ENCODE peak calls at places on chromosomes 5 and 9, in five cellular contexts. Z is H9, U is neuronal stem cell, X is mesenchymal stem cell, M is trophoblast cell. P is an unnamed sample.

GRCh38 chr9:37399336-37399735 is 23.2 kb upstream of the GRHPR start:
- DNase-seq in Z (no peak), U (no peak), X (no peak), M (no peak), P (no peak)

GRCh38 chr5:10192309-10192708 is 57.4 kb downstream of the ATPSCKMT start:
- DNase-seq in Z (no peak), U (no peak), X (no peak), M (no peak), P (no peak)

GRCh38 chr5:160548949-160549665 is 127.5 kb downstream of the PTTG1 start:
- DNase-seq in Z (no peak), U (no peak), X (no peak), M (no peak), P (no peak)

GRCh38 chr5:127068771-127069330 is 4.5 kb downstream of the C5orf63 start:
- DNase-seq in Z (no peak), U (no peak), X (no peak), M (peak), P (no peak)

GRCh38 chr5:141641634-141642278 is 5.0 kb downstream of the RELL2 start:
- DNase-seq in Z (no peak), U (no peak), X (peak), M (no peak), P (no peak)

GRCh38 chr5:169979871-169980270 is 424 bp downstream of the INSYN2B start:
- DNase-seq in Z (no peak), U (peak), X (no peak), M (no peak), P (no peak)

GRCh38 chr5:21807953-21808352 is 1045.2 kb downstream of the CDH12 start:
- DNase-seq in Z (no peak), U (no peak), X (peak), M (peak), P (no peak)

GRCh38 chr9:108978121-108978694 is 35.1 kb downstream of the CTNNAL1 start:
- DNase-seq in Z (no peak), U (no peak), X (no peak), M (no peak), P (no peak)

GRCh38 chr5:59348189-59348588 is 545.3 kb downstream of the PDE4D start:
- DNase-seq in Z (no peak), U (no peak), X (no peak), M (peak), P (no peak)

DNA sequence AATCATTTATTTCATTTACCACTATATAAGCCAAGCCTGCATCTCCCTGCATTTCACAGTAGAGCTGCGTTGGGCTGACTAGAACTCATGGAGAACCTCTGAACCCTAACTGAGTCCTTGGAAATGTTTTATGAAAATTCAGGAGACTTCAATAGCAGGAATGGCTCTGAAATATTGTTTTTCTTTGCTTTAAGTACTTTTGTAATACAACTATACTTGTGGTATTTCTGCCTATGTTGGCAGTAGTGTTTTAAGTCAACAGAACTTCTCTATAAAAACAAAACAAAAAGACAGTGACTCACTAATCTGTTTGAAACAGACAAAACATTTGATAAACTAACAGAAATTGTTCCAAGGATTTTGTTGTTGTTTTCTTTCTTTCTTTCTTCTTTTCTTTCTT is 489.2 kb upstream of the MEF2C start:
- DNase-seq in Z (no peak), U (no peak), X (peak), M (no peak), P (no peak)
- H2BK12ac ChIP-seq in Z (no peak), U (no peak), X (no peak), M (no peak), P (no peak)

GRCh38 chr9:122338989-122339388 is 31.8 kb upstream of the PTGS1 start:
- DNase-seq in Z (no peak), U (no peak), X (no peak), M (no peak), P (no peak)
- H2BK12ac ChIP-seq in Z (no peak), U (no peak), X (no peak), M (no peak), P (peak)

DNA sequence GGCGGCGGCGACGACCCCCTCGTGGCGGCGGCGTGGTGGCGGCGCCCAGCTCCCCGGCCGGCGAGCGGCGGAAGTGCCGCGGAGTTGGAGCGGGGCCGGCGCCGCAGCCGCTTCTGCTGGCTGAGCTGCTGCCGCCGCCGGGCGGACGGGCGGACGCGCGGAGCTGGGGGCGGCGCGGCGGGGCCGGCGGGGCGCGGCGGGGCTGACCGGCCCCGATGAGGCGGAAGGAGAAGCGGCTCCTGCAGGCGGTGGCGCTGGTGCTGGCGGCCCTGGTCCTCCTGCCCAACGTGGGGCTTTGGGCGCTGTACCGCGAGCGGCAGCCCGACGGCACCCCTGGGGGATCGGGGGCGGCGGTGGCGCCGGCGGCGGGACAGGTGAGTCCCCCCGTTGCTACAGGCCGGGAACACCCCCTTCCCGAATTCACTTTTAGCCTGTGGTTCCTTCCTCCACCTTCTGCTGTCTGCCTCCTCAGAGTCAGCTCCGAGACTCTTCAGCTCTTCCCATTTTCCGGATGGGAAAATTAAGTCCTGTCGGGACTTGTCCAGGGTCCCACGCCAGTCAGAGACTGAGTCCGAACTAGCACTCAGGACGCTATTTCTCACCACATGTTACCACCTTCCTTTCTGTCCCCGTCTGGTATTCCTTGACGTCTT is at the start of gene GALNT10:
- DNase-seq in Z (peak), U (peak), X (peak), M (peak), P (no peak)
- H2BK12ac ChIP-seq in Z (no peak), U (no peak), X (peak), M (peak), P (no peak)

GRCh38 chr5:36948041-36948440 is 71.5 kb downstream of the NIPBL start:
- DNase-seq in Z (no peak), U (no peak), X (peak), M (peak), P (no peak)

GRCh38 chr5:36945687-36946086 is 69.1 kb downstream of the NIPBL start:
- DNase-seq in Z (no peak), U (no peak), X (no peak), M (no peak), P (no peak)

GRCh38 chr5:36944024-36944423 is 67.5 kb downstream of the NIPBL start:
- DNase-seq in Z (no peak), U (no peak), X (no peak), M (no peak), P (no peak)

GRCh38 chr5:36944607-36945225 is 68.1 kb downstream of the NIPBL start:
- DNase-seq in Z (no peak), U (peak), X (peak), M (peak), P (no peak)

DNA sequence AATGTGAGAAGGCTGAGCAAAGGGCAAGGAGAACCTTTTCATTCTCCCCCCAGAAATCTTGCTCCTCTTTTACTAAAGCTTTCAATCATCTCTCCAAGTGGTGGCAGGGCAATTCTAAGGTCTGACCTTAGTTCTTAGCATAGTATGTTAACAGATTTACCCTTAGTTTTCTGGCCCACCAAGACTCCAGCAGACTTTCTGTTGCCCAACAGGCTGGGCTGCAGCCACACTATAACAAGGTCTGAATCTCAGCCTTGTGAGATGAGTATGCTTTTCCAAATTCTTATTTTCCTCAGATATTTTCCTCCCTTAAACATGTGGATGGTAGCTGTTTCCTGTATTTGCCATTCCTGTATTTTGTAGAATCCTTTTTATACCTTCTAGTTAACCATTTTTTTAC is 69.5 kb downstream of the NIPBL start:
- DNase-seq in Z (no peak), U (no peak), X (no peak), M (no peak), P (no peak)
- H2BK12ac ChIP-seq in Z (no peak), U (no peak), X (no peak), M (no peak), P (no peak)

P was measured in H1.